ENCODE peak calls at places on chromosomes 6 and 20, in four cellular contexts. One of them, this sample, is unnamed.

GRCh38 chr20:36717657-36718056 is 28.2 kb downstream of the NDRG3 start:
- DNase-seq in upper lobe of left lung: no peak
- DNase-seq in A549: no peak
- DNase-seq in ovary: no peak
- DNase-seq in this sample: no peak

GRCh38 chr6:159838020-159838744 is 38.1 kb downstream of the PNLDC1 start:
- DNase-seq in A549: no peak
- DNase-seq in upper lobe of left lung: no peak
- DNase-seq in ovary: no peak
- DNase-seq in this sample: no peak

GRCh38 chr6:36350681-36351091 is 14.0 kb upstream of the BNIP5 start:
- DNase-seq in ovary: peak
- DNase-seq in A549: no peak
- DNase-seq in upper lobe of left lung: no peak
- DNase-seq in this sample: no peak

GRCh38 chr6:100906325-100906724 is 25.2 kb upstream of the ASCC3 start:
- DNase-seq in ovary: no peak
- DNase-seq in A549: no peak
- DNase-seq in upper lobe of left lung: no peak
- DNase-seq in this sample: no peak

GRCh38 chr6:137489410-137490371 is 4.5 kb downstream of the OLIG3 start:
- DNase-seq in A549: no peak
- DNase-seq in ovary: no peak
- DNase-seq in upper lobe of left lung: peak
- DNase-seq in this sample: peak

GRCh38 chr6:6780231-6780630 is 191.7 kb downstream of the LY86 start:
- DNase-seq in A549: no peak
- DNase-seq in ovary: no peak
- DNase-seq in upper lobe of left lung: no peak
- DNase-seq in this sample: no peak

GRCh38 chr20:62902926-62903615 is 23.2 kb downstream of the DIDO1 start:
- DNase-seq in upper lobe of left lung: no peak
- DNase-seq in ovary: no peak
- DNase-seq in A549: no peak
- DNase-seq in this sample: no peak

GRCh38 chr6:148085651-148086321 is 256.9 kb upstream of the SASH1 start:
- DNase-seq in upper lobe of left lung: no peak
- DNase-seq in ovary: no peak
- DNase-seq in A549: no peak
- DNase-seq in this sample: no peak

GRCh38 chr6:36297511-36297910 is 27.7 kb downstream of the PNPLA1 start:
- DNase-seq in upper lobe of left lung: no peak
- DNase-seq in A549: no peak
- DNase-seq in ovary: no peak
- DNase-seq in this sample: no peak

GRCh38 chr20:38108438-38109024 is 56.5 kb downstream of the TGM2 start:
- DNase-seq in upper lobe of left lung: no peak
- DNase-seq in A549: no peak
- DNase-seq in ovary: no peak
- DNase-seq in this sample: peak

GRCh38 chr6:73369157-73369556 is 540 bp downstream of the OOEP start:
- DNase-seq in A549: no peak
- DNase-seq in ovary: no peak
- DNase-seq in upper lobe of left lung: no peak
- DNase-seq in this sample: no peak

GRCh38 chr20:62418709-62419487 is 8.4 kb downstream of the RBBP8NL start:
- DNase-seq in A549: no peak
- DNase-seq in ovary: no peak
- DNase-seq in upper lobe of left lung: peak
- DNase-seq in this sample: no peak

GRCh38 chr6:72952808-72953630 is 272.3 kb downstream of the KHDC1L start:
- DNase-seq in A549: no peak
- DNase-seq in ovary: no peak
- DNase-seq in upper lobe of left lung: no peak
- DNase-seq in this sample: no peak

GRCh38 chr20:37911262-37911661 is 8.3 kb downstream of the VSTM2L start:
- DNase-seq in upper lobe of left lung: no peak
- DNase-seq in ovary: no peak
- DNase-seq in A549: no peak
- DNase-seq in this sample: no peak

GRCh38 chr20:57043091-57043490 is 223.3 kb downstream of the BMP7 start:
- DNase-seq in ovary: no peak
- DNase-seq in upper lobe of left lung: no peak
- DNase-seq in A549: no peak
- DNase-seq in this sample: no peak

GRCh38 chr6:158086054-158086705 is 81.9 kb downstream of the SERAC1 start:
- DNase-seq in A549: no peak
- DNase-seq in upper lobe of left lung: no peak
- DNase-seq in ovary: no peak
- DNase-seq in this sample: no peak
- TF ChIP-seq EP300 in A549: no peak
- TF ChIP-seq EP300 in upper lobe of left lung: no peak
- TF ChIP-seq EP300 in ovary: no peak
- TF ChIP-seq EP300 in this sample: no peak

DNA sequence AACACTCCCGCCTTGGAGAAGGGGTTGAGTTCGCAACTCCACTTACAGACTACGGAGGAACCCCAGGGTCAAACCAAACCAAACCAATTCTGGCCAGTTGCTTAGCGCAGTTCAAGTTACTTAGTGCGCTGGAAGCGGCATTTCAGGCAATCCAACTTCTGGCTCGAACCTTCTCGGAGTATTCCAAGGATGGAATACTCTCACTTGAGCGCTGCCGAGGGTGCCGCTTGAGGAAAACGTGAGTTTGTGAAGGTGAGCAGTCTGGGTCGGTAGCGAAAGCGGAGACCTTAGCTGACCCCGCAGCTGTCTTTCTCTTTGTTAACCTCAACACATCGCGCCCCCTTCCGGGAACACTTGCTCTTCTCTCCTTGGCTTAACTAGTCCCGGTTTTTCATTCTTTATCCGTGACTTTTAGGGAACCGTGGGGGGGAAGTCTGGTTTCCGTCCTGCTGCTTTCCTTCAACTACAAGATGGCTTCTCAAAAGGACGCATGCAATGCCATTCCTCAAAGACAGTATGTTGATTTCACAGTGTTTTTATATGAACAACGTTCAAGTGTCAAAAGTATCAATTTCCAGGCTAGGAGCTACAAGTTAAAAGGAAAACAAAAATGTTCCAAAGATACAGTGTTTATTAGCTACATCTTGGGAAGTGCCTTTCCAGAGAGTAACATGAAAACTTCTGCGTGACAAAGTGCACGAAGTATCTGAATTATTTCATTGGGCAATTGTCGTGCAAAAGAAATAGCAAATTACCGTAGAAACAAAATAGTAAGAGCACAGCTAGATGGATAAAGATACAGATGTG is 742 bp upstream of the PNISR start:
- DNase-seq in upper lobe of left lung: no peak
- DNase-seq in ovary: peak
- DNase-seq in A549: peak
- DNase-seq in this sample: peak
- TF ChIP-seq EP300 in upper lobe of left lung: no peak
- TF ChIP-seq EP300 in ovary: no peak
- TF ChIP-seq EP300 in A549: no peak
- TF ChIP-seq EP300 in this sample: peak

GRCh38 chr6:79797912-79798311 is 149.4 kb downstream of the ELOVL4 start:
- DNase-seq in ovary: no peak
- DNase-seq in upper lobe of left lung: no peak
- DNase-seq in A549: no peak
- DNase-seq in this sample: no peak
- TF ChIP-seq EP300 in ovary: no peak
- TF ChIP-seq EP300 in upper lobe of left lung: no peak
- TF ChIP-seq EP300 in A549: no peak
- TF ChIP-seq EP300 in this sample: no peak

GRCh38 chr20:18180815-18181214 is 43.2 kb downstream of the KAT14 start:
- DNase-seq in upper lobe of left lung: no peak
- DNase-seq in A549: no peak
- DNase-seq in ovary: no peak
- DNase-seq in this sample: no peak

GRCh38 chr20:18172379-18172778 is 34.7 kb downstream of the KAT14 start:
- DNase-seq in ovary: no peak
- DNase-seq in A549: no peak
- DNase-seq in upper lobe of left lung: no peak
- DNase-seq in this sample: no peak

GRCh38 chr20:18174906-18175683 is 37.4 kb downstream of the KAT14 start:
- DNase-seq in A549: no peak
- DNase-seq in upper lobe of left lung: no peak
- DNase-seq in ovary: no peak
- DNase-seq in this sample: no peak

GRCh38 chr20:18176318-18176785 is 38.7 kb downstream of the KAT14 start:
- DNase-seq in ovary: no peak
- DNase-seq in A549: no peak
- DNase-seq in upper lobe of left lung: no peak
- DNase-seq in this sample: no peak
- TF ChIP-seq EP300 in ovary: no peak
- TF ChIP-seq EP300 in A549: no peak
- TF ChIP-seq EP300 in upper lobe of left lung: no peak
- TF ChIP-seq EP300 in this sample: no peak

DNA sequence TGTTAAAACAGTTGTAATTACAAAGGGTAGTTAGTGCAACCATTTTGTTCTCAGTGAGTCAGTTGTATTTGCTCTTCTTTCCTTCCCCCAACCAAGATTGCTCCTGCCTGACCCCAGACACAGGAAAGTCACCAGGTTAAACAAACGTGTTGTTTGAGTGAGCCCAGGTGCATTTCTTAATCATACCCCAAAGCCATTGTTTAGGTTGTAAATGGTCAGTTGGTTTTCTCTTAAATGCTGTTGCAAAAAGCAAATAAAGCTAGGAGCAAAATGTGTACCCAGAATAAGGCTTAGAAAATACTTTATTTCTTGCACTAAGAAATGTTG is 482.2 kb upstream of the SOX4 start:
- DNase-seq in ovary: no peak
- DNase-seq in upper lobe of left lung: no peak
- DNase-seq in A549: no peak
- DNase-seq in this sample: no peak
- TF ChIP-seq EP300 in ovary: no peak
- TF ChIP-seq EP300 in upper lobe of left lung: no peak
- TF ChIP-seq EP300 in A549: peak
- TF ChIP-seq EP300 in this sample: no peak

This sample was measured in SK-N-SH.